ENCODE peak calls at places on chromosomes 12 and 14, in six cellular contexts. F, T, K, Q, X and L are unnamed samples.

GRCh38 chr12:62865090-62865489 is 69.9 kb downstream of the PPM1H start:
- DNase-seq in Q (no peak), T (no peak), K (no peak), F (peak), X (no peak), L (peak)

GRCh38 chr12:83841620-83842019 is 1071.0 kb downstream of the SLC6A15 start:
- DNase-seq in X (no peak), F (no peak), K (no peak), T (no peak), Q (no peak), L (peak)

GRCh38 chr14:101737414-101738367 is 23.8 kb upstream of the PPP2R5C start:
- DNase-seq in F (no peak), Q (no peak), K (no peak), X (no peak), T (no peak), L (no peak)

GRCh38 chr14:101535232-101535631 is 26.1 kb upstream of the DIO3 start:
- DNase-seq in X (peak), K (no peak), F (no peak), T (no peak), Q (no peak), L (no peak)

GRCh38 chr12:58425481-58426392 is 484.4 kb downstream of the ATP23 start:
- DNase-seq in T (no peak), X (no peak), K (peak), F (no peak), Q (no peak), L (peak)

GRCh38 chr12:110314308-110314707 is 33.3 kb downstream of the ATP2A2 start:
- DNase-seq in F (no peak), T (no peak), X (no peak), Q (no peak), K (no peak), L (peak)

GRCh38 chr14:91361236-91361811 is 56.3 kb downstream of the CCDC88C start:
- DNase-seq in T (no peak), F (no peak), X (no peak), K (no peak), Q (peak), L (no peak)

GRCh38 chr12:114661245-114661644 is 22.7 kb downstream of the TBX3 start:
- DNase-seq in K (no peak), T (no peak), Q (no peak), F (no peak), X (no peak), L (peak)

GRCh38 chr14:20714593-20715250 is 26.2 kb downstream of the ANG start:
- DNase-seq in K (peak), Q (no peak), X (no peak), F (peak), T (no peak), L (no peak)

GRCh38 chr14:35470775-35471174 is 63.2 kb upstream of the INSM2 start:
- DNase-seq in X (no peak), Q (no peak), K (peak), T (no peak), F (no peak), L (peak)

GRCh38 chr12:58099476-58099875 is 158.1 kb downstream of the ATP23 start:
- DNase-seq in T (no peak), Q (no peak), K (no peak), X (no peak), F (no peak), L (no peak)

GRCh38 chr14:56857206-56857605 is 46.9 kb upstream of the OTX2 start:
- DNase-seq in K (no peak), T (no peak), F (no peak), X (no peak), Q (no peak), L (no peak)

GRCh38 chr14:69580009-69580577 is 5.4 kb upstream of the CCDC177 start:
- DNase-seq in K (peak), T (no peak), Q (no peak), F (no peak), X (no peak), L (peak)

GRCh38 chr14:75981426-75981825 is 369 bp downstream of the TGFB3 start:
- DNase-seq in Q (peak), T (no peak), K (no peak), F (no peak), X (peak), L (no peak)

GRCh38 chr14:24273422-24273998 is 2.1 kb upstream of the RABGGTA start:
- DNase-seq in Q (no peak), T (no peak), F (no peak), K (no peak), X (no peak), L (no peak)

GRCh38 chr12:25884920-25885234 is 73.6 kb upstream of the RASSF8 start:
- DNase-seq in X (no peak), K (no peak), T (no peak), F (no peak), Q (no peak), L (no peak)

GRCh38 chr12:58148405-58148804 is 207.0 kb downstream of the ATP23 start:
- DNase-seq in K (no peak), Q (no peak), T (no peak), X (no peak), F (no peak), L (peak)

GRCh38 chr12:131885543-131886057 is 8.8 kb upstream of the ULK1 start:
- DNase-seq in K (no peak), T (no peak), F (no peak), Q (no peak), X (no peak), L (no peak)

GRCh38 chr14:100703574-100704220 is 23.0 kb upstream of the DLK1 start:
- DNase-seq in T (no peak), F (no peak), Q (no peak), K (no peak), X (no peak), L (no peak)

GRCh38 chr12:77521458-77522115 is 309.1 kb upstream of the NAV3 start:
- DNase-seq in F (no peak), T (no peak), X (no peak), Q (no peak), K (no peak), L (peak)

GRCh38 chr14:103052407-103052806 is 4.9 kb downstream of the CDC42BPB start:
- DNase-seq in F (no peak), X (no peak), K (no peak), Q (no peak), T (no peak), L (no peak)

GRCh38 chr14:55354500-55354899 is 57.1 kb downstream of the ATG14 start:
- DNase-seq in T (peak), Q (peak), F (peak), K (peak), X (peak), L (peak)

GRCh38 chr14:104794641-104795467 is 694 bp downstream of the AKT1 start:
- DNase-seq in X (no peak), F (no peak), T (no peak), Q (no peak), K (peak), L (peak)

GRCh38 chr12:19553177-19553576 is 113.9 kb downstream of the AEBP2 start:
- DNase-seq in F (no peak), Q (no peak), X (no peak), T (no peak), K (no peak), L (no peak)

GRCh38 chr12:57592551-57593165 is 1.7 kb downstream of the PIP4K2C start:
- DNase-seq in Q (no peak), X (no peak), K (no peak), T (no peak), F (no peak), L (no peak)

GRCh38 chr12:123471374-123472068 is 13.6 kb downstream of the SNRNP35 start:
- DNase-seq in X (no peak), Q (no peak), K (peak), F (peak), T (no peak), L (peak)

GRCh38 chr14:38420045-38420444 is 164.2 kb upstream of the CLEC14A start:
- DNase-seq in Q (no peak), T (no peak), F (no peak), X (no peak), K (no peak), L (peak)